ENCODE peak calls at places on chromosomes 11 and 22, in five cellular contexts. T is astrocyte of the cerebellum; P is stimulated activated CD8-positive, alpha-beta memory T cell treated with anti-CD3 and anti-CD28 coated beads, Interleukin-7, amount 100 ng/mL, for 24 hours; D is CD8-positive, alpha-beta T cell; M is amniotic stem cell. E is an unnamed sample.

GRCh38 chr11:96339704-96340554 is 3.1 kb downstream of the MAML2 start:
- DNase-seq in T (no peak), P (no peak), D (no peak), M (no peak), E (no peak)

GRCh38 chr11:76141901-76142300 is 64.4 kb downstream of the WNT11 start:
- DNase-seq in T (no peak), P (no peak), D (no peak), M (no peak), E (no peak)

GRCh38 chr11:125514336-125515101 is 18.5 kb upstream of the FEZ1 start:
- DNase-seq in T (peak; percentile 52), P (no peak), D (peak; percentile 27), M (no peak), E (no peak)

GRCh38 chr11:112503410-112503809 is 242.8 kb upstream of the PLET1 start:
- DNase-seq in T (no peak), P (no peak), D (no peak), M (no peak), E (no peak)

GRCh38 chr11:63020671-63021255 is 5.1 kb upstream of the SLC22A8 start:
- DNase-seq in T (no peak), P (peak; percentile 21), D (no peak), M (no peak), E (no peak)

GRCh38 chr22:34454598-34454997 is 534.3 kb upstream of the LARGE1 start:
- DNase-seq in T (no peak), P (no peak), D (no peak), M (no peak), E (no peak)

GRCh38 chr22:22871536-22872278 is 15.9 kb upstream of the IGLL5 start:
- DNase-seq in T (no peak), P (no peak), D (no peak), M (no peak), E (no peak)

GRCh38 chr11:86818466-86819282 is 18.3 kb downstream of the PRSS23 start:
- DNase-seq in T (peak; percentile 78), P (no peak), D (no peak), M (peak; percentile 72), E (no peak)

GRCh38 chr11:8250446-8250845 is 13.2 kb downstream of the LMO1 start:
- DNase-seq in T (no peak), P (no peak), D (no peak), M (no peak), E (peak; percentile 60)

GRCh38 chr11:68632802-68633201 is 51.5 kb upstream of the GAL start:
- DNase-seq in T (peak; percentile 60), P (no peak), D (peak; percentile 12), M (peak; percentile 18), E (no peak)